ENCODE peak calls at places on chromosomes 13 and 19, in five cellular contexts. A is foreskin keratinocyte, E is gastrocnemius medialis, N is heart left ventricle, C is lower lobe of right lung. X is an unnamed sample.
A peak's percentile ranks its signal among the peaks of the same experiment; 100 is the strongest.

GRCh38 chr19:46297700-46298476 is 1.0 kb downstream of the HIF3A start:
- ATAC-seq in A (no peak), E (peak; percentile 60), N (peak; percentile 73), C (peak; percentile 16), X (peak; percentile 68)

GRCh38 chr13:30577381-30577780 is 40.3 kb upstream of the USPL1 start:
- ATAC-seq in A (peak; percentile 97), E (peak; percentile 63), N (peak; percentile 61), C (peak; percentile 38), X (no peak)

GRCh38 chr13:75327132-75327505 is 154.8 kb downstream of the TBC1D4 start:
- ATAC-seq in A (peak; percentile 11), E (no peak), N (no peak), C (no peak), X (no peak)

GRCh38 chr13:38417727-38418126 is 68.1 kb downstream of the UFM1 start:
- ATAC-seq in A (peak; percentile 91), E (no peak), N (no peak), C (no peak), X (no peak)

GRCh38 chr13:20658451-20658850 is 45.0 kb upstream of the IL17D start:
- ATAC-seq in A (no peak), E (peak; percentile 39), N (no peak), C (no peak), X (no peak)

GRCh38 chr19:5128251-5128931 is 159.5 kb downstream of the KDM4B start:
- ATAC-seq in A (no peak), E (peak; percentile 56), N (peak; percentile 87), C (peak; percentile 66), X (peak; percentile 86)

GRCh38 chr13:50089633-50090032 is 74.4 kb downstream of the KCNRG start:
- ATAC-seq in A (no peak), E (no peak), N (no peak), C (no peak), X (no peak)

GRCh38 chr13:49319555-49320350 is 72.0 kb downstream of the CDADC1 start:
- ATAC-seq in A (no peak), E (peak; percentile 41), N (no peak), C (no peak), X (peak; percentile 28)

GRCh38 chr13:37905736-37906135 is 36.2 kb upstream of the TRPC4 start:
- ATAC-seq in A (no peak), E (no peak), N (no peak), C (no peak), X (no peak)

GRCh38 chr19:57850553-57851017 is 926 bp downstream of the ZNF587 start:
- ATAC-seq in A (peak; percentile 52), E (no peak), N (no peak), C (no peak), X (no peak)

GRCh38 chr13:91355099-91355825 is 7.8 kb downstream of the MIR17HG start:
- ATAC-seq in A (no peak), E (no peak), N (no peak), C (no peak), X (no peak)

GRCh38 chr13:84479656-84480055 is 597.4 kb upstream of the SLITRK1 start:
- ATAC-seq in A (peak; percentile 99), E (no peak), N (no peak), C (no peak), X (no peak)

GRCh38 chr13:98873377-98874028 is 104.4 kb downstream of the DOCK9 start:
- ATAC-seq in A (no peak), E (no peak), N (no peak), C (no peak), X (no peak)

GRCh38 chr19:28505134-28505533 is 707.8 kb downstream of the UQCRFS1 start:
- ATAC-seq in A (no peak), E (no peak), N (no peak), C (no peak), X (no peak)

GRCh38 chr19:1027020-1027952 is 878 bp downstream of the CNN2 start:
- ATAC-seq in A (peak; percentile 26), E (no peak), N (peak; percentile 7), C (peak; percentile 5), X (no peak)

GRCh38 chr19:35609881-35610353 is 2.6 kb upstream of the HAUS5 start:
- ATAC-seq in A (no peak), E (no peak), N (no peak), C (no peak), X (no peak)

GRCh38 chr19:58538257-58539168 is 5.4 kb upstream of the TRIM28 start:
- ATAC-seq in A (peak; percentile 66), E (no peak), N (peak; percentile 88), C (peak; percentile 86), X (peak; percentile 31)

GRCh38 chr13:68616600-68617222 is 1386.6 kb upstream of the PCDH9 start:
- ATAC-seq in A (no peak), E (no peak), N (no peak), C (no peak), X (no peak)

GRCh38 chr13:46106839-46107371 is 2.1 kb upstream of the CPB2 start:
- ATAC-seq in A (peak; percentile 69), E (no peak), N (no peak), C (peak; percentile 68), X (no peak)

GRCh38 chr13:93698016-93698613 is 471.5 kb downstream of the GPC6 start:
- ATAC-seq in A (no peak), E (no peak), N (no peak), C (no peak), X (no peak)

GRCh38 chr19:3851254-3852176 is 17.3 kb downstream of the ZFR2 start:
- ATAC-seq in A (no peak), E (no peak), N (no peak), C (no peak), X (no peak)

GRCh38 chr13:19382111-19382510 is 179.2 kb downstream of the TPTE2 start:
- ATAC-seq in A (no peak), E (no peak), N (no peak), C (no peak), X (no peak)

GRCh38 chr19:3807574-3808354 is 21.6 kb upstream of the MATK start:
- ATAC-seq in A (no peak), E (no peak), N (no peak), C (no peak), X (no peak)

GRCh38 chr19:13122275-13122878 is 4.3 kb downstream of the NACC1 start:
- ATAC-seq in A (no peak), E (no peak), N (no peak), C (no peak), X (no peak)

GRCh38 chr19:55198651-55199050 is 10.7 kb downstream of the PTPRH start:
- ATAC-seq in A (no peak), E (no peak), N (no peak), C (no peak), X (no peak)

GRCh38 chr19:47230921-47231214 is at the start of gene BBC3:
- ATAC-seq in A (peak; percentile 10), E (no peak), N (no peak), C (no peak), X (no peak)

GRCh38 chr13:114067886-114068722 is 64.3 kb downstream of the RASA3 start:
- ATAC-seq in A (no peak), E (no peak), N (no peak), C (no peak), X (no peak)

GRCh38 chr13:44989941-44990340 is 603 bp downstream of the GPALPP1 start:
- ATAC-seq in A (peak; percentile 4), E (peak; percentile 9), N (no peak), C (peak; percentile 24), X (no peak)

GRCh38 chr13:28173793-28174192 is 35.4 kb downstream of the PAN3 start:
- ATAC-seq in A (peak; percentile 81), E (no peak), N (no peak), C (no peak), X (no peak)

GRCh38 chr19:4624733-4625362 is 14.5 kb upstream of the TNFAIP8L1 start:
- ATAC-seq in A (no peak), E (no peak), N (no peak), C (no peak), X (no peak)

DNA sequence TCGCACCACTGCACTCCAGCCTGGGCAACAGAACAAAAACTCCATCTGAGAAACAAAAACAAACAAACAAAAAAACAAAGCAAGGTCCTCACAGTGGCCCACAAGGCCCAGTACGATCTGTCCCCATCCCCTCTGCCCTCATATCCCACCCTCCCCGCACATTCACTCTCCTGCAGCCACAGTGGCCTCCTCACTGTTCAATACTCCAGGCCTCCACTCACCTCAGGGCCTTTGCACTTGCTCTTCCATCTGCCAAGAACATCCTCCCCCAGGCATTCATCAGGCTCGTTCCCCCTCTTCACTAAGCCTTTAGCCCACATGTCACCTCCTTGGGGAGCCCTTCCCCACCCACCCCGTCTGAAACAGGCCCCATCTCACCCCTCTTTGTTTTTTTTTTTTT is 4.6 kb downstream of the TMEM143 start:
- ATAC-seq in A (no peak), E (no peak), N (no peak), C (no peak), X (no peak)
- TF ChIP-seq CTCF in A (no peak), E (no peak), N (no peak), C (no peak), X (no peak)

DNA sequence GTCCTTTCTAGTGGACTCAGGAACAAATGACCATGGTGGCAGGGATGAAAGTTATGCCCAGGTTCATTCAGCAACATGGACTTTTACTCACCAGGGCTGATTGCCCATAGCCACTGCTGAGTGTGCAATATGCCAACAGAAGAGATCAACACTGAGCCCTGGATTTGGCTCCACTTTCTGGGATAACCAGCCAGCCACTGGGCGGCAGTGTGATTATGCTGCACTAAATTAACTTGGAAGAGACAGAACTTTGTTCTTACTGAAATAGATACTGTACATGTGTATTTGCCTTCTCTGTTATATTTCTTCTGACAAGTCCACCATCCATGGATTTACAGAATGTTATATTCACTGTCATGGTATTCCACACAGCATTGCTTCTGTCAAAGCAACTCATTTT is 257.4 kb downstream of the TDRD3 start:
- ATAC-seq in A (peak; percentile 52), E (no peak), N (peak; percentile 75), C (peak; percentile 73), X (peak; percentile 41)
- TF ChIP-seq CTCF in A (peak; percentile 72), E (no peak), N (peak; percentile 63), C (peak; percentile 50), X (peak; percentile 50)

DNA sequence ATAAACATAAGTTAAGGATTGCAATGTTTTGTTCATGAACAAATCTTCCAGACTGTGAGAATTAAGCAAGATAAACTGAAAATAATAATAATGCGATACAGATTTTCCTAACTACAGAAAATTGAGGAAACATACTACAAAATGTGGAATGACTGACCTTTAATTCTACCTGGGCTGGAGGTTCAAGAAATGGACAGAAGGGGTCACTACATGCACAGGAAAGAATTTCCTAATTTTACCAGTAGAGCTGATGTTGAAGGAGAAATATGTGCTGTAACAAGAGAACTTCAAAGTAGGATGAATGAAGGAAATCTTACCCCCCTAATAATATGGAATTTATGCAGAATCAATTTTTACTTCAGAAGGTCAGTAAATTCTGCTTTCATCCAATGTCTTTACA is 62.3 kb downstream of the ZNF627 start:
- ATAC-seq in A (no peak), E (no peak), N (no peak), C (no peak), X (no peak)
- TF ChIP-seq CTCF in A (peak; percentile 55), E (no peak), N (peak; percentile 18), C (peak; percentile 20), X (no peak)

DNA sequence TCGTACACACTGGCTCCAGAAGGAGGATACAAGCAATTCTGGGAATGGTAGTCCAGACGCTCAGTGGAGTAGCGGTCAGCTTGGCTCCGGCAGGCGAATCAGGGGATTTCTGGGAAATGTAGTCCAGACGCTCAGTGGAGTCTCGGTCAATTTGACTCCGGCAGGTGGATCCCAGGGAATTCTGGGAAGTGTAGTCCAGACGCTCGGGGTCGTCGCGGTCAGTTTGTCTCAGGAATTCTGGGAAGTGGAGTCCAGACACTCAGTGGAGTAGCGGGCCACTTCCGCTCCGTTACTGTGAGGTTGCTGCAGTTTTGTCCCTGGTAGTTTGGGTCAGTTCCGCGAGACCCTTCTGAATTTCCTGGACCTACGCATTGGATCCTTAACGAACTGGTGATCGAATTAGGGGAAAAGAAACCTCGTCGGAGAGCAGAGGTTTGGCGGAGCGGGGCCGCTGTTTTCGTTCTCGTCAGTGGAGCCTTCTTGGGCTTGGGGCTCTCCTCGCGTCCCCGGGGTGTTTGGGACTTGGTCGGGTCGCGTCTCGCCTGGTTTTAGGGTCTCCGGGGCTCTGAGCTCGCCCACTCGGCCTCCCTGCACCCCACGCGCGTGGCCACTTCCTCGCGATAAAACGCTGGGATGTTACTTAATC is at the start of gene ZNF225:
- ATAC-seq in A (peak; percentile 93), E (peak; percentile 100), N (peak; percentile 98), C (peak; percentile 100), X (peak; percentile 100)
- TF ChIP-seq CTCF in A (no peak), E (peak; percentile 21), N (no peak), C (no peak), X (no peak)

X was measured in gastroesophageal sphincter.